ENCODE peak calls at places on chromosome 10, in nine cellular contexts. S is ovary, G is tibial nerve, K is K562, E is heart left ventricle, M is uterus, C is breast epithelium, R is suprapubic skin, W is IMR-90. F is an unnamed sample.
A peak's percentile ranks its signal among the peaks of the same experiment; 100 is the strongest.

GRCh38 chr10:11307004-11307403 is 289.3 kb downstream of the CELF2 start:
- DNase-seq in S (no peak), G (no peak), K (no peak), E (no peak), M (no peak), C (no peak), R (no peak), W (no peak), F (no peak)

GRCh38 chr10:71396084-71396713 is 521 bp upstream of the CDH23 start:
- DNase-seq in S (peak; percentile 80), G (no peak), K (peak; percentile 59), E (peak; percentile 76), M (peak; percentile 64), C (peak; percentile 55), R (no peak), W (no peak), F (peak; percentile 86)

GRCh38 chr10:71523756-71524155 is 127.0 kb downstream of the CDH23 start:
- DNase-seq in S (no peak), G (no peak), K (no peak), E (no peak), M (no peak), C (no peak), R (no peak), W (no peak), F (no peak)

GRCh38 chr10:119670717-119671116 is 19.5 kb downstream of the BAG3 start:
- DNase-seq in S (no peak), G (no peak), K (no peak), E (no peak), M (no peak), C (no peak), R (no peak), W (peak; percentile 65), F (no peak)

GRCh38 chr10:48700071-48700470 is 15.4 kb downstream of the WDFY4 start:
- DNase-seq in S (no peak), G (no peak), K (no peak), E (no peak), M (no peak), C (no peak), R (no peak), W (no peak), F (no peak)

GRCh38 chr10:95605163-95605562 is 44.0 kb upstream of the SORBS1 start:
- DNase-seq in S (no peak), G (no peak), K (no peak), E (peak; percentile 28), M (peak; percentile 75), C (no peak), R (no peak), W (no peak), F (no peak)

GRCh38 chr10:76583711-76584161 is 1053.9 kb downstream of the KCNMA1 start:
- DNase-seq in S (no peak), G (no peak), K (no peak), E (no peak), M (no peak), C (no peak), R (no peak), W (peak; percentile 90), F (no peak)

GRCh38 chr10:116324227-116324950 is at the start of gene CCDC172:
- DNase-seq in S (no peak), G (no peak), K (no peak), E (no peak), M (no peak), C (no peak), R (no peak), W (no peak), F (peak; percentile 51)

GRCh38 chr10:42543840-42544372 is 94.5 kb downstream of the ZNF33B start:
- DNase-seq in S (no peak), G (no peak), K (peak; percentile 21), E (no peak), M (no peak), C (no peak), R (no peak), W (no peak), F (peak; percentile 71)

GRCh38 chr10:109386921-109387320 is 536.4 kb downstream of the XPNPEP1 start:
- DNase-seq in S (no peak), G (no peak), K (no peak), E (no peak), M (no peak), C (no peak), R (no peak), W (no peak), F (no peak)

GRCh38 chr10:59688921-59689351 is 20.7 kb downstream of the SLC16A9 start:
- DNase-seq in S (no peak), G (no peak), K (no peak), E (no peak), M (no peak), C (no peak), R (no peak), W (no peak), F (no peak)

GRCh38 chr10:54363390-54363789 is 437.6 kb downstream of the PCDH15 start:
- DNase-seq in S (no peak), G (no peak), K (no peak), E (no peak), M (no peak), C (no peak), R (no peak), W (no peak), F (no peak)

GRCh38 chr10:51073461-51074237 is 638 bp upstream of the PRKG1 start:
- DNase-seq in S (peak; percentile 35), G (peak; percentile 26), K (peak; percentile 8), E (peak; percentile 43), M (peak; percentile 66), C (no peak), R (peak; percentile 70), W (peak; percentile 31), F (peak; percentile 51)

GRCh38 chr10:94035982-94036663 is 42.4 kb downstream of the PLCE1 start:
- DNase-seq in S (no peak), G (no peak), K (no peak), E (no peak), M (no peak), C (no peak), R (no peak), W (no peak), F (no peak)

GRCh38 chr10:43407576-43408330 is 1.2 kb downstream of the HNRNPF start:
- DNase-seq in S (peak; percentile 92), G (peak; percentile 90), K (peak; percentile 92), E (peak; percentile 92), M (peak; percentile 94), C (peak; percentile 91), R (peak; percentile 95), W (peak; percentile 89), F (peak; percentile 97)

GRCh38 chr10:48656241-48656921 is 28.3 kb upstream of the WDFY4 start:
- DNase-seq in S (peak; percentile 83), G (peak; percentile 78), K (peak; percentile 94), E (peak; percentile 92), M (peak; percentile 74), C (peak; percentile 91), R (peak; percentile 92), W (peak; percentile 88), F (peak; percentile 94)

GRCh38 chr10:58475322-58476277 is 37.1 kb upstream of the BICC1 start:
- DNase-seq in S (no peak), G (no peak), K (no peak), E (no peak), M (no peak), C (no peak), R (no peak), W (peak; percentile 67), F (no peak)

GRCh38 chr10:60572511-60573194 is 183.0 kb upstream of the ANK3 start:
- DNase-seq in S (peak; percentile 8), G (no peak), K (no peak), E (no peak), M (no peak), C (no peak), R (no peak), W (peak; percentile 67), F (peak; percentile 15)

GRCh38 chr10:22927661-22928403 is at the start of gene ARMC3:
- DNase-seq in S (no peak), G (no peak), K (peak; percentile 44), E (peak; percentile 44), M (no peak), C (peak; percentile 64), R (peak; percentile 67), W (no peak), F (peak; percentile 76)

GRCh38 chr10:25933653-25934608 is at the start of gene MYO3A:
- DNase-seq in S (no peak), G (no peak), K (no peak), E (no peak), M (no peak), C (no peak), R (no peak), W (no peak), F (peak; percentile 31)
- H3K27me3 ChIP-seq in S (no peaks in the 10 kb centered on the region), G (no peaks in the 10 kb centered on the region), K (peaks cover 12% of the 10 kb centered on the region), E (peaks cover 41% of the 10 kb centered on the region), M (no peaks in the 10 kb centered on the region), C (peaks cover 26% of the 10 kb centered on the region), R (peaks cover 16% of the 10 kb centered on the region), W (no peaks in the 10 kb centered on the region), F (no peaks in the 10 kb centered on the region)

DNA sequence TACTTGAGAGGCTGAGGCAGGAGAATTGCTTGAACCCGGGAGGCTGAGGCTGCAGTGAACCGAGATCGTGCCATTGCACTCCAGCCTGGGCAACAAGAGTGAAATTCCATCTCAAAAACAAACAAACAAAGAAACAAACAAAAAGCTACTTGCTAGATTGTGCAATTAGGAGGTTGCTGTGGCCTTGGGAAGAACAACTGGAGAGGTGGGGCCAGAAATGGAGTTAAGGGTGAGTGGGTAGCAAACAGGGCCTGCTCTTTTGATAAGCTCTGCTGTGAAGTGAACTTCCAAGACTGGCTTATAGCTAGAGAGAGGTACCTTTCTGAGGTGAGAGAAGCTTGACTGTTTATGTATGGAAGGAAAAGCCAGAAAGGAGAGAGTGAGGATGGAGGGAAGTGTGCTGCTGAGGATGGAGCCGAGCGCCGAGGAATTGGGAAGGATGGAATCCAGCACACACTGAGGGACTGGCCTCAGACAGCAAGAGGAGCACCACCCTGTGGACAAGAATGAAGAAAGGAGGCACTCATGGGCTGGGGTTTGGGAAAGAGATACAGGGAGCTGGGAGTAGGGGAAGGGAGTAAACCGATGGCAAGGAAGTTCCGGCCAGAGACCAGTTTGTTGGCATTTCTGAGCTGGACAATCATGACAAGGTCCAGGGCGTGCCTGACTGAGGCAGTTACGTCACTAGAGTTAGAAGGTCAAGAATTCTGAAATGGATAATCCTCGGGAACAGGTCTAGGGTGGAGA is 7.0 kb upstream of the RPEL1 start:
- DNase-seq in S (peak; percentile 10), G (no peak), K (no peak), E (peak; percentile 35), M (no peak), C (no peak), R (no peak), W (peak; percentile 61), F (peak; percentile 56)
- H3K27ac ChIP-seq in S (no peak overlapping the region), G (peak overlapping the region; percentile 51), K (no peak overlapping the region), E (no peak overlapping the region), M (no peak overlapping the region), C (peak overlapping the region; percentile 19), R (no peak overlapping the region), W (no peak overlapping the region), F (no peak overlapping the region)

GRCh38 chr10:6036861-6037321 is 25.3 kb downstream of the IL2RA start:
- DNase-seq in S (no peak), G (no peak), K (no peak), E (no peak), M (no peak), C (no peak), R (no peak), W (no peak), F (no peak)
- TF ChIP-seq POLR2A in S (no peak), G (no peak), K (no peak), E (no peak), M (no peak), C (no peak), R (no peak), W (no peak), F (no peak)

DNA sequence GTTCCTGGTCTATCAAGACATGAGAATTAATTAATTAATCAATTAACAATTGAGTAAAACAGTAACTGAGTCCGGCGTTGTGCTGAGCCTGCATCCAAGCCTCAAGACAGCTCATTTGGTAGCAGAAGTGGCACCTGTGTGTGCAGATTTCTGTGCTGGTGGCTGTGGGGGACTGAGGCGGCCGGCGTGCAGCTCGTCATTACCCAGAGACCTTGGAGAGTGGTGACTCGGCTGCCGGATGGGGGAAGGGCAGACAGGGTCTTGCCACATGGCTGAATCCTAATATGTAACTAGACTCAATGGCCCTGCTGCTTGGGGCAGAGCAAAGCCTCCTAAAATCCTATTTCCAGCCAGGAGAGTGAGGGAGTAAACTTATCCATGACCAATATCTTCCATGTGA is 510.2 kb downstream of the TCERG1L start:
- DNase-seq in S (no peak), G (no peak), K (no peak), E (no peak), M (no peak), C (peak; percentile 22), R (no peak), W (no peak), F (no peak)
- H3K27me3 ChIP-seq in S (no peaks in the 10 kb centered on the region), G (no peaks in the 10 kb centered on the region), K (peaks cover 4% of the 10 kb centered on the region), E (no peaks in the 10 kb centered on the region), M (no peaks in the 10 kb centered on the region), C (peaks cover 27% of the 10 kb centered on the region), R (no peaks in the 10 kb centered on the region), W (no peaks in the 10 kb centered on the region), F (no peaks in the 10 kb centered on the region)

F was measured in testis.